ENCODE peak calls at places on chromosomes 13 and 19, in six cellular contexts. D is HepG2, H is K562, C is SK-N-SH, Y is HL-60, Q is GM12878. F is an unnamed sample.

GRCh38 chr13:40439928-40440327 is 226.5 kb downstream of the FOXO1 start:
- DNase-seq in H (no peak), Y (no peak), C (no peak), Q (no peak), D (no peak), F (no peak)

GRCh38 chr13:29937379-29937778 is 87.0 kb upstream of the UBL3 start:
- DNase-seq in C (no peak), D (no peak), Q (no peak), Y (no peak), H (no peak), F (no peak)

GRCh38 chr19:8262431-8262830 is 45.7 kb downstream of the CD320 start:
- DNase-seq in C (no peak), D (no peak), H (no peak), Y (no peak), Q (no peak), F (no peak)

GRCh38 chr13:75896271-75896670 is 260.1 kb downstream of the LMO7 start:
- DNase-seq in D (no peak), Q (no peak), H (no peak), C (no peak), Y (no peak), F (no peak)

GRCh38 chr19:4096049-4096892 is 27.7 kb downstream of the MAP2K2 start:
- DNase-seq in C (no peak), Y (no peak), D (no peak), Q (no peak), H (no peak), F (no peak)

GRCh38 chr13:109146912-109147624 is 517.7 kb downstream of the MYO16 start:
- DNase-seq in D (no peak), Y (no peak), H (no peak), C (peak; percentile 45), Q (no peak), F (no peak)

GRCh38 chr13:54676526-54677113 is 1648.0 kb downstream of the OLFM4 start:
- DNase-seq in D (no peak), H (no peak), Q (no peak), Y (no peak), C (no peak), F (no peak)

GRCh38 chr19:41351339-41352245 is 2.1 kb downstream of the TGFB1 start:
- DNase-seq in Y (peak; percentile 87), D (no peak), Q (no peak), C (peak; percentile 62), H (peak; percentile 85), F (peak; percentile 78)

GRCh38 chr19:15294591-15294990 is 37.7 kb downstream of the BRD4 start:
- DNase-seq in D (no peak), H (no peak), Y (no peak), C (peak; percentile 74), Q (no peak), F (no peak)

GRCh38 chr13:109669956-109670355 is 116.4 kb downstream of the IRS2 start:
- DNase-seq in D (no peak), H (no peak), Y (no peak), Q (no peak), C (no peak), F (no peak)

GRCh38 chr13:27313742-27314141 is 43.1 kb downstream of the RASL11A start:
- DNase-seq in D (no peak), C (no peak), H (no peak), Y (no peak), Q (no peak), F (no peak)

GRCh38 chr19:10009269-10009665 is 1.0 kb downstream of the COL5A3 start:
- DNase-seq in Q (no peak), Y (no peak), C (peak; percentile 60), D (no peak), H (peak; percentile 95), F (peak; percentile 88)

GRCh38 chr19:50516456-50516855 is 2.7 kb upstream of the ASPDH start:
- DNase-seq in C (no peak), Y (no peak), H (no peak), D (no peak), Q (no peak), F (no peak)

GRCh38 chr13:95603887-95604533 is 40.5 kb downstream of the DZIP1 start:
- DNase-seq in Y (no peak), D (peak; percentile 70), C (no peak), Q (no peak), H (no peak), F (no peak)

GRCh38 chr13:106700007-106700950 is 132.3 kb upstream of the ARGLU1 start:
- DNase-seq in D (no peak), H (no peak), Y (no peak), Q (no peak), C (no peak), F (no peak)

GRCh38 chr13:93859666-93860065 is 619.8 kb downstream of the DCT start:
- DNase-seq in Y (no peak), C (no peak), Q (no peak), D (no peak), H (no peak), F (no peak)

GRCh38 chr19:28727133-28727834 is 485.7 kb downstream of the UQCRFS1 start:
- DNase-seq in D (no peak), H (peak; percentile 93), Q (no peak), C (peak; percentile 65), Y (no peak), F (peak; percentile 88)
- TF ChIP-seq GABPA in D (no peak), H (no peak), Q (no peak), C (no peak), Y (no peak), F (no peak)

DNA sequence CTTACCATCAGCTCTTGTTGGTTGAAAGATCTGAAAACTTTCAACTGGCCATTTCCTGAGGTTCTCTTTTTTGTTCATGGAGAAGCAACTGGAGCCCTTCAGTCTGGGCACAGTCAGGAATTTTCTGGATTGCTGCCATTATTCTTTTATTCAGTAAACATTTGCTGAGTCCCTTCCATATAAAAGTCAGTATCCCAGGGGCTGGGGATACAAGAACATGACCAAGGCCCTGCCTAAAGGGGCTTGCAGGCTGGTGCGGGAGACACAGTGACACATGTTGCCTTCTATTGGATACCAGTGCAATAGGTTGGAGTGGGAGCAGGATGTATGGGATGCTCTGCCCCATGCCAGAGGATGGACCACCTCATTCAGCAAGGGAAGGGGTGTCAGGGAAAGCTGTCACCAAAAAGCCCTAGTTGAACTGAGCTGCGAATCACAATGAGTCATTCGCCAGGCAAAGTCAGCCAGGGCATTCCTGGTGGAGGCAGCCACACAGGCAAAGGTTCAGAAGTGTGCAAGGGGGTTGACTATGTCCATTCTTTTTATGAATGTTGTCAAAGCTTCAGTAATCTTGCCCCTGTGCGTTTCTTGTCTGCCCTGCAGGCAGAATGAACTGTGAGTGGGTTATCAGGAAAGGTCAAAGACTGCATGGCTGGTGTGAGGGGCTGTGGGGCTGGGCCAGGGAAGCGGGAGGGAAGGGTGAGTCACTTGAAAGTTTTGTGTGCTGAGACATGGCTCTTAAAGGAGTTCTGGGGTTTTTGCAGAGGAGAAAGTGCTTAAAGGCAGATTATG is 395.9 kb downstream of the KCNRG start:
- DNase-seq in D (peak; percentile 22), Q (no peak), H (peak; percentile 51), C (no peak), Y (no peak), F (no peak)
- TF ChIP-seq GABPA in D (no peak), Q (no peak), H (no peak), C (no peak), Y (no peak), F (no peak)

GRCh38 chr19:55297267-55297666 is 13.5 kb downstream of the BRSK1 start:
- DNase-seq in C (no peak), Y (no peak), H (no peak), D (no peak), Q (no peak), F (no peak)
- TF ChIP-seq GABPA in C (no peak), Y (no peak), H (no peak), D (no peak), Q (no peak), F (no peak)

GRCh38 chr19:54561840-54562239 is 11.8 kb upstream of the LILRA2 start:
- DNase-seq in H (no peak), C (no peak), D (no peak), Y (no peak), Q (no peak), F (no peak)

GRCh38 chr19:54556194-54556593 is 17.4 kb upstream of the LILRA2 start:
- DNase-seq in Q (no peak), C (no peak), H (no peak), D (no peak), Y (no peak), F (no peak)

GRCh38 chr19:54558339-54558738 is 15.3 kb upstream of the LILRA2 start:
- DNase-seq in D (no peak), Y (no peak), C (no peak), H (no peak), Q (no peak), F (no peak)

DNA sequence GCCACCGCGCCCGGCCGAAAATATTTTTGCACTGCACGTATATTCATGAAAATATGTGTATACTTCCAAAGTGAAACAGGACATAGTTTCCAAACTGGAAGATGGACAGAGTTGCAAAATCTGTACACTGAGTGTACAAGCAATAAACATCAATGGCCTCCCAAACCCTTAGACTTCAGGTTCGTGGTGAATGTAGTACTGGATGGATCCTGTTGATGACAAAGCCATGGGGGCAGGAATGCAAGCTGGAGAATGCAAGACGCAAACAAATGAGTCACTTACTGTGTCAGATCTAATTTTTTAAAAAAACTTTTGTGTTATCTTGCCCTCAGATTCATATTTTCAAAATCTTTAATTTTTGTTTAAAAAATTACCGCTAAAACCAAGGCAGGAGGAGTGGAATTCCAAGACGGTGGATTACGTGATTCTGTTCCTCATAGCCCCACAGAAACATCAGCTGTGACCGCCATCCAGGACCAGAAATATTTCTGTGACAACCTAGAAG is 12.7 kb upstream of the LILRA2 start:
- DNase-seq in Q (no peak), Y (no peak), H (no peak), D (no peak), C (no peak), F (no peak)
- TF ChIP-seq GABPA in Q (no peak), Y (no peak), H (no peak), D (no peak), C (no peak), F (no peak)

GRCh38 chr13:112767506-112768471 is 78.0 kb downstream of the ATP11A start:
- DNase-seq in C (no peak), D (no peak), H (no peak), Q (peak; percentile 17), Y (peak; percentile 32), F (no peak)
- TF ChIP-seq GABPA in C (no peak), D (no peak), H (no peak), Q (no peak), Y (no peak), F (no peak)

GRCh38 chr19:13053761-13054604 is 48.7 kb downstream of the LYL1 start:
- DNase-seq in H (no peak), D (peak; percentile 97), C (peak; percentile 73), Y (no peak), Q (no peak), F (no peak)

GRCh38 chr19:13051581-13052165 is 51.0 kb downstream of the LYL1 start:
- DNase-seq in Q (no peak), Y (peak; percentile 61), H (peak; percentile 92), D (peak; percentile 54), C (no peak), F (peak; percentile 85)

GRCh38 chr19:13054605-13055212 is 47.9 kb downstream of the LYL1 start:
- DNase-seq in H (no peak), Y (no peak), C (no peak), D (no peak), Q (no peak), F (no peak)

GRCh38 chr19:13052447-13053232 is 50.0 kb downstream of the LYL1 start:
- DNase-seq in C (no peak), D (no peak), Y (no peak), Q (no peak), H (no peak), F (no peak)

GRCh38 chr19:13053238-13053637 is 49.4 kb downstream of the LYL1 start:
- DNase-seq in C (no peak), Y (no peak), D (no peak), H (no peak), Q (no peak), F (no peak)
- TF ChIP-seq GABPA in C (no peak), Y (no peak), D (no peak), H (no peak), Q (no peak), F (no peak)

F was measured in H1.